ENCODE peak calls at places on chromosomes 4 and X, in seven cellular contexts. Y is NCI-H1417, F is T-helper 9 cell, O is GM18507, R is RPMI7951, V is fibroblast of pulmonary artery, K is HT-29. Q is an unnamed sample.

GRCh38 chrX:40099046-40099968 is 1.5 kb upstream of the BCOR start:
- DNase-seq in Y (peak; percentile 29), F (peak; percentile 42), O (no peak), R (peak; percentile 50), V (no peak), K (peak; percentile 28), Q (peak; percentile 63)

GRCh38 chr4:169922632-169923276 is 103.4 kb downstream of the MFAP3L start:
- DNase-seq in Y (no peak), F (no peak), O (no peak), R (no peak), V (peak; percentile 14), K (no peak), Q (no peak)

GRCh38 chr4:114208747-114209146 is 229.3 kb upstream of the ARSJ start:
- DNase-seq in Y (no peak), F (no peak), O (no peak), R (peak; percentile 8), V (peak; percentile 20), K (peak; percentile 10), Q (no peak)

GRCh38 chr4:8265171-8265929 is 4.2 kb upstream of the HTRA3 start:
- DNase-seq in Y (no peak), F (no peak), O (no peak), R (no peak), V (no peak), K (no peak), Q (no peak)

GRCh38 chrX:3263681-3264126 is 82.7 kb downstream of the MXRA5 start:
- DNase-seq in Y (no peak), F (no peak), O (no peak), R (peak; percentile 67), V (no peak), K (no peak), Q (no peak)

GRCh38 chr4:45331796-45332195 is 605.4 kb upstream of the GNPDA2 start:
- DNase-seq in Y (no peak), F (no peak), O (no peak), R (no peak), V (no peak), K (no peak), Q (no peak)

GRCh38 chr4:137532869-137533236 is 559 bp upstream of the PCDH18 start:
- DNase-seq in Y (no peak), F (no peak), O (no peak), R (no peak), V (no peak), K (no peak), Q (no peak)

GRCh38 chr4:123599920-123600394 is 203.4 kb downstream of the SPRY1 start:
- DNase-seq in Y (no peak), F (peak; percentile 34), O (peak; percentile 49), R (peak; percentile 82), V (peak; percentile 93), K (peak; percentile 85), Q (peak; percentile 31)

GRCh38 chr4:1579834-1580686 is 104.1 kb downstream of the FAM53A start:
- DNase-seq in Y (peak; percentile 7), F (peak; percentile 94), O (peak; percentile 83), R (peak; percentile 69), V (peak; percentile 63), K (peak; percentile 87), Q (no peak)

GRCh38 chr4:164136181-164136616 is 617.7 kb upstream of the SMIM31 start:
- DNase-seq in Y (no peak), F (no peak), O (no peak), R (no peak), V (peak; percentile 2), K (no peak), Q (no peak)

GRCh38 chrX:87805829-87806490 is 288.4 kb downstream of the KLHL4 start:
- DNase-seq in Y (no peak), F (no peak), O (no peak), R (no peak), V (peak; percentile 47), K (no peak), Q (no peak)

GRCh38 chr4:106136777-106137331 is 179.2 kb downstream of the TBCK start:
- DNase-seq in Y (no peak), F (no peak), O (no peak), R (no peak), V (no peak), K (no peak), Q (no peak)

GRCh38 chr4:81164623-81165416 is 50.2 kb downstream of the PRKG2 start:
- DNase-seq in Y (no peak), F (no peak), O (no peak), R (no peak), V (no peak), K (peak; percentile 74), Q (no peak)

GRCh38 chrX:44842555-44843317 is 1.1 kb upstream of the DUSP21 start:
- DNase-seq in Y (no peak), F (no peak), O (no peak), R (no peak), V (no peak), K (no peak), Q (no peak)

GRCh38 chr4:95181446-95182306 is 367.1 kb downstream of the UNC5C start:
- DNase-seq in Y (no peak), F (peak; percentile 11), O (no peak), R (no peak), V (peak; percentile 24), K (no peak), Q (no peak)

GRCh38 chr4:139153411-139154133 is 23.4 kb downstream of the ELF2 start:
- DNase-seq in Y (no peak), F (no peak), O (no peak), R (no peak), V (peak; percentile 29), K (no peak), Q (no peak)

GRCh38 chr4:20043992-20044391 is 207.7 kb upstream of the SLIT2 start:
- DNase-seq in Y (no peak), F (no peak), O (no peak), R (peak; percentile 63), V (peak; percentile 28), K (no peak), Q (no peak)

GRCh38 chr4:7788193-7788592 is 151.5 kb downstream of the AFAP1 start:
- DNase-seq in Y (no peak), F (no peak), O (no peak), R (no peak), V (no peak), K (no peak), Q (no peak)

GRCh38 chr4:184362338-184362737 is 112.0 kb downstream of the IRF2 start:
- DNase-seq in Y (no peak), F (no peak), O (no peak), R (peak; percentile 45), V (no peak), K (no peak), Q (no peak)

GRCh38 chrX:141220342-141221008 is 21.8 kb downstream of the SPANXC start:
- DNase-seq in Y (no peak), F (no peak), O (no peak), R (peak; percentile 78), V (peak; percentile 61), K (peak; percentile 11), Q (no peak)

GRCh38 chr4:125104616-125105015 is 210.1 kb upstream of the FAT4 start:
- DNase-seq in Y (no peak), F (no peak), O (no peak), R (no peak), V (no peak), K (no peak), Q (no peak)

GRCh38 chr4:126564283-126564854 is 1068.4 kb upstream of the INTU start:
- DNase-seq in Y (no peak), F (no peak), O (no peak), R (no peak), V (no peak), K (no peak), Q (no peak)

GRCh38 chr4:88737304-88738015 is 39.8 kb upstream of the NAP1L5 start:
- DNase-seq in Y (peak; percentile 91), F (no peak), O (peak; percentile 5), R (no peak), V (no peak), K (peak; percentile 81), Q (no peak)

GRCh38 chrX:21581479-21581878 is 76.7 kb downstream of the KLHL34 start:
- DNase-seq in Y (no peak), F (no peak), O (no peak), R (no peak), V (no peak), K (no peak), Q (no peak)

GRCh38 chr4:5752803-5753184 is 41.8 kb downstream of the EVC start:
- DNase-seq in Y (no peak), F (no peak), O (no peak), R (peak; percentile 10), V (no peak), K (no peak), Q (no peak)

GRCh38 chr4:168608771-168609170 is 111.9 kb downstream of the PALLD start:
- DNase-seq in Y (no peak), F (no peak), O (no peak), R (no peak), V (no peak), K (no peak), Q (no peak)

GRCh38 chr4:136505020-136505419 is 1027.3 kb downstream of the PCDH18 start:
- DNase-seq in Y (no peak), F (no peak), O (no peak), R (no peak), V (peak; percentile 4), K (no peak), Q (no peak)

GRCh38 chr4:8050555-8051206 is 107.9 kb downstream of the ABLIM2 start:
- DNase-seq in Y (peak; percentile 94), F (no peak), O (no peak), R (peak; percentile 57), V (peak; percentile 51), K (peak; percentile 19), Q (peak; percentile 65)